ENCODE peak calls at places on chromosomes 5 and 9, in seven cellular contexts. One of them, this sample, is unnamed.

GRCh38 chr9:37083654-37084053 is 36.7 kb upstream of the ZCCHC7 start:
- DNase-seq in choroid plexus epithelial cell: no peak
- DNase-seq in bronchial epithelial cell: no peak
- DNase-seq in kidney epithelial cell: no peak
- DNase-seq in nephron progenitor cell: no peak
- DNase-seq in WTC11: no peak
- DNase-seq in GM13976: no peak
- DNase-seq in this sample: no peak

GRCh38 chr9:124594673-124595072 is 87.5 kb upstream of the NR5A1 start:
- DNase-seq in choroid plexus epithelial cell: no peak
- DNase-seq in bronchial epithelial cell: no peak
- DNase-seq in kidney epithelial cell: no peak
- DNase-seq in nephron progenitor cell: no peak
- DNase-seq in WTC11: no peak
- DNase-seq in GM13976: no peak
- DNase-seq in this sample: no peak

GRCh38 chr9:86434039-86434726 is 80.0 kb upstream of the TUT7 start:
- DNase-seq in choroid plexus epithelial cell: peak
- DNase-seq in bronchial epithelial cell: peak
- DNase-seq in kidney epithelial cell: peak
- DNase-seq in nephron progenitor cell: peak
- DNase-seq in WTC11: no peak
- DNase-seq in GM13976: peak
- DNase-seq in this sample: peak

GRCh38 chr5:150904479-150905311 is at the start of gene ZNF300:
- DNase-seq in choroid plexus epithelial cell: peak
- DNase-seq in bronchial epithelial cell: peak
- DNase-seq in kidney epithelial cell: peak
- DNase-seq in nephron progenitor cell: peak
- DNase-seq in WTC11: peak
- DNase-seq in GM13976: no peak
- DNase-seq in this sample: peak

GRCh38 chr5:163846512-163846911 is 341.1 kb downstream of the MAT2B start:
- DNase-seq in choroid plexus epithelial cell: peak
- DNase-seq in bronchial epithelial cell: peak
- DNase-seq in kidney epithelial cell: no peak
- DNase-seq in nephron progenitor cell: no peak
- DNase-seq in WTC11: no peak
- DNase-seq in GM13976: no peak
- DNase-seq in this sample: no peak

GRCh38 chr5:141758316-141758965 is 76.4 kb upstream of the ARAP3 start:
- DNase-seq in choroid plexus epithelial cell: no peak
- DNase-seq in bronchial epithelial cell: no peak
- DNase-seq in kidney epithelial cell: no peak
- DNase-seq in nephron progenitor cell: peak
- DNase-seq in WTC11: peak
- DNase-seq in GM13976: no peak
- DNase-seq in this sample: no peak

GRCh38 chr9:107282268-107282667 is 811 bp upstream of the RAD23B start:
- DNase-seq in choroid plexus epithelial cell: no peak
- DNase-seq in bronchial epithelial cell: no peak
- DNase-seq in kidney epithelial cell: no peak
- DNase-seq in nephron progenitor cell: peak
- DNase-seq in WTC11: no peak
- DNase-seq in GM13976: no peak
- DNase-seq in this sample: peak

GRCh38 chr5:29218138-29218537 is 1975.3 kb upstream of the CDH6 start:
- DNase-seq in choroid plexus epithelial cell: no peak
- DNase-seq in bronchial epithelial cell: no peak
- DNase-seq in kidney epithelial cell: no peak
- DNase-seq in nephron progenitor cell: no peak
- DNase-seq in WTC11: no peak
- DNase-seq in GM13976: no peak
- DNase-seq in this sample: no peak

GRCh38 chr5:76763136-76763535 is 47.2 kb downstream of the F2R start:
- DNase-seq in choroid plexus epithelial cell: no peak
- DNase-seq in bronchial epithelial cell: peak
- DNase-seq in kidney epithelial cell: no peak
- DNase-seq in nephron progenitor cell: no peak
- DNase-seq in WTC11: no peak
- DNase-seq in GM13976: no peak
- DNase-seq in this sample: no peak

GRCh38 chr9:126752881-126753670 is 51.8 kb upstream of the ZBTB43 start:
- DNase-seq in choroid plexus epithelial cell: no peak
- DNase-seq in bronchial epithelial cell: peak
- DNase-seq in kidney epithelial cell: no peak
- DNase-seq in nephron progenitor cell: no peak
- DNase-seq in WTC11: no peak
- DNase-seq in GM13976: no peak
- DNase-seq in this sample: no peak

GRCh38 chr9:113695901-113696300 is 180.2 kb upstream of the ZNF618 start:
- DNase-seq in choroid plexus epithelial cell: no peak
- DNase-seq in bronchial epithelial cell: peak
- DNase-seq in kidney epithelial cell: no peak
- DNase-seq in nephron progenitor cell: no peak
- DNase-seq in WTC11: no peak
- DNase-seq in GM13976: no peak
- DNase-seq in this sample: no peak

GRCh38 chr5:40904205-40904993 is 4.9 kb upstream of the C7 start:
- DNase-seq in choroid plexus epithelial cell: peak
- DNase-seq in bronchial epithelial cell: peak
- DNase-seq in kidney epithelial cell: peak
- DNase-seq in nephron progenitor cell: peak
- DNase-seq in WTC11: peak
- DNase-seq in GM13976: peak
- DNase-seq in this sample: peak

GRCh38 chr9:7489018-7489417 is 310.6 kb downstream of the DMAC1 start:
- DNase-seq in choroid plexus epithelial cell: no peak
- DNase-seq in bronchial epithelial cell: peak
- DNase-seq in kidney epithelial cell: no peak
- DNase-seq in nephron progenitor cell: no peak
- DNase-seq in WTC11: no peak
- DNase-seq in GM13976: no peak
- DNase-seq in this sample: no peak

GRCh38 chr9:135905380-135906282 is 1.7 kb downstream of the CAMSAP1 start:
- DNase-seq in choroid plexus epithelial cell: no peak
- DNase-seq in bronchial epithelial cell: peak
- DNase-seq in kidney epithelial cell: no peak
- DNase-seq in nephron progenitor cell: no peak
- DNase-seq in WTC11: no peak
- DNase-seq in GM13976: no peak
- DNase-seq in this sample: no peak

GRCh38 chr5:180338001-180338707 is 15.0 kb downstream of the GFPT2 start:
- DNase-seq in choroid plexus epithelial cell: peak
- DNase-seq in bronchial epithelial cell: no peak
- DNase-seq in kidney epithelial cell: no peak
- DNase-seq in nephron progenitor cell: no peak
- DNase-seq in WTC11: no peak
- DNase-seq in GM13976: no peak
- DNase-seq in this sample: no peak

GRCh38 chr5:53436480-53437191 is 43.8 kb upstream of the FST start:
- DNase-seq in choroid plexus epithelial cell: no peak
- DNase-seq in bronchial epithelial cell: no peak
- DNase-seq in kidney epithelial cell: no peak
- DNase-seq in nephron progenitor cell: no peak
- DNase-seq in WTC11: no peak
- DNase-seq in GM13976: no peak
- DNase-seq in this sample: no peak

GRCh38 chr9:38313421-38313820 is 79.1 kb upstream of the ALDH1B1 start:
- DNase-seq in choroid plexus epithelial cell: no peak
- DNase-seq in bronchial epithelial cell: no peak
- DNase-seq in kidney epithelial cell: no peak
- DNase-seq in nephron progenitor cell: no peak
- DNase-seq in WTC11: no peak
- DNase-seq in GM13976: no peak
- DNase-seq in this sample: no peak

GRCh38 chr5:124630767-124631704 is 115.4 kb downstream of the ZNF608 start:
- DNase-seq in choroid plexus epithelial cell: no peak
- DNase-seq in bronchial epithelial cell: no peak
- DNase-seq in kidney epithelial cell: no peak
- DNase-seq in nephron progenitor cell: no peak
- DNase-seq in WTC11: no peak
- DNase-seq in GM13976: peak
- DNase-seq in this sample: no peak

GRCh38 chr5:132378580-132378979 is 9.1 kb downstream of the SLC22A5 start:
- DNase-seq in choroid plexus epithelial cell: peak
- DNase-seq in bronchial epithelial cell: peak
- DNase-seq in kidney epithelial cell: no peak
- DNase-seq in nephron progenitor cell: no peak
- DNase-seq in WTC11: no peak
- DNase-seq in GM13976: no peak
- DNase-seq in this sample: no peak

GRCh38 chr5:132377738-132378137 is 8.2 kb downstream of the SLC22A5 start:
- DNase-seq in choroid plexus epithelial cell: no peak
- DNase-seq in bronchial epithelial cell: no peak
- DNase-seq in kidney epithelial cell: no peak
- DNase-seq in nephron progenitor cell: no peak
- DNase-seq in WTC11: no peak
- DNase-seq in GM13976: no peak
- DNase-seq in this sample: no peak

GRCh38 chr5:132376694-132377641 is 7.5 kb downstream of the SLC22A5 start:
- DNase-seq in choroid plexus epithelial cell: no peak
- DNase-seq in bronchial epithelial cell: no peak
- DNase-seq in kidney epithelial cell: no peak
- DNase-seq in nephron progenitor cell: no peak
- DNase-seq in WTC11: no peak
- DNase-seq in GM13976: no peak
- DNase-seq in this sample: no peak

GRCh38 chr5:132372542-132372941 is 3.0 kb downstream of the SLC22A5 start:
- DNase-seq in choroid plexus epithelial cell: peak
- DNase-seq in bronchial epithelial cell: no peak
- DNase-seq in kidney epithelial cell: no peak
- DNase-seq in nephron progenitor cell: no peak
- DNase-seq in WTC11: no peak
- DNase-seq in GM13976: no peak
- DNase-seq in this sample: no peak

GRCh38 chr5:132375957-132376356 is 6.4 kb downstream of the SLC22A5 start:
- DNase-seq in choroid plexus epithelial cell: no peak
- DNase-seq in bronchial epithelial cell: no peak
- DNase-seq in kidney epithelial cell: no peak
- DNase-seq in nephron progenitor cell: no peak
- DNase-seq in WTC11: no peak
- DNase-seq in GM13976: no peak
- DNase-seq in this sample: no peak
- TF ChIP-seq CTCF in choroid plexus epithelial cell: no peak
- TF ChIP-seq CTCF in bronchial epithelial cell: no peak
- TF ChIP-seq CTCF in kidney epithelial cell: no peak
- TF ChIP-seq CTCF in nephron progenitor cell: no peak
- TF ChIP-seq CTCF in WTC11: no peak
- TF ChIP-seq CTCF in GM13976: no peak
- TF ChIP-seq CTCF in this sample: no peak

GRCh38 chr5:137825165-137825564 is 42.5 kb upstream of the MYOT start:
- DNase-seq in choroid plexus epithelial cell: peak
- DNase-seq in bronchial epithelial cell: peak
- DNase-seq in kidney epithelial cell: no peak
- DNase-seq in nephron progenitor cell: no peak
- DNase-seq in WTC11: no peak
- DNase-seq in GM13976: no peak
- DNase-seq in this sample: no peak

GRCh38 chr5:137826067-137826466 is 41.6 kb upstream of the MYOT start:
- DNase-seq in choroid plexus epithelial cell: no peak
- DNase-seq in bronchial epithelial cell: no peak
- DNase-seq in kidney epithelial cell: no peak
- DNase-seq in nephron progenitor cell: no peak
- DNase-seq in WTC11: no peak
- DNase-seq in GM13976: no peak
- DNase-seq in this sample: no peak

GRCh38 chr5:137819768-137820167 is 47.9 kb upstream of the MYOT start:
- DNase-seq in choroid plexus epithelial cell: no peak
- DNase-seq in bronchial epithelial cell: no peak
- DNase-seq in kidney epithelial cell: no peak
- DNase-seq in nephron progenitor cell: no peak
- DNase-seq in WTC11: no peak
- DNase-seq in GM13976: no peak
- DNase-seq in this sample: no peak

GRCh38 chr5:137822983-137823382 is 44.7 kb upstream of the MYOT start:
- DNase-seq in choroid plexus epithelial cell: no peak
- DNase-seq in bronchial epithelial cell: no peak
- DNase-seq in kidney epithelial cell: no peak
- DNase-seq in nephron progenitor cell: no peak
- DNase-seq in WTC11: no peak
- DNase-seq in GM13976: no peak
- DNase-seq in this sample: no peak

DNA sequence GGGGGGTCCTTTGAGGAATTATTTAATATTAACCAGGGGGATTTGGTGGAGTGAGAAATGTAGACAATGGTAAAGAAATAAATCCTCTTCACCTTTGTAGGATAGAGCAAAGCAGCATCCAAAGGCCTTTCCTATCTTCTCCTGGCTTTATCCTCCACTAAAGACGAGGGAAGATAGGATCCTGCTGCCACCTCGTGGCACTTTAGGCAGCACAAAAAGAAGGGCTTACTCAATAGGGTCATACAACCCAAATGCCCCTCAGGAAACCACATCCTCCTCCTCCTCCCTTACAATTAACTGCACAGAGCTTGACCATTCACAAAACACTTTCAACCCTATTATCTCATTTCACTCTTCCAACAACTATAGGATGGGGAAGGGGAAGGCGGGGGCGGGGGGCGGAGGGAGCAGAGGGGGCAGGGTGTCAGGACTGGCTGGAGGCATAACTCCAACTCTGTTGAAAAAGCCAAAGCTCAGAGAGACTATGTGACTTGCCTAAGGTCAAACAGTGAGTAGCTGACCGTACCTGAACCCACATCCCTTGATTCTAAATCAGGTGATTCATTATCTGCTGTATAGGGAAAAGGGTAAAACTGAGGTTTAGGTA is 45.4 kb upstream of the MYOT start:
- DNase-seq in choroid plexus epithelial cell: peak
- DNase-seq in bronchial epithelial cell: peak
- DNase-seq in kidney epithelial cell: peak
- DNase-seq in nephron progenitor cell: peak
- DNase-seq in WTC11: peak
- DNase-seq in GM13976: peak
- DNase-seq in this sample: peak
- TF ChIP-seq CTCF in choroid plexus epithelial cell: peak
- TF ChIP-seq CTCF in bronchial epithelial cell: peak
- TF ChIP-seq CTCF in kidney epithelial cell: peak
- TF ChIP-seq CTCF in nephron progenitor cell: peak
- TF ChIP-seq CTCF in WTC11: no peak
- TF ChIP-seq CTCF in GM13976: no peak
- TF ChIP-seq CTCF in this sample: peak

GRCh38 chr9:109584205-109584604 is 86.1 kb upstream of the PTPN3 start:
- DNase-seq in choroid plexus epithelial cell: no peak
- DNase-seq in bronchial epithelial cell: no peak
- DNase-seq in kidney epithelial cell: no peak
- DNase-seq in nephron progenitor cell: no peak
- DNase-seq in WTC11: no peak
- DNase-seq in GM13976: no peak
- DNase-seq in this sample: no peak
- TF ChIP-seq CTCF in choroid plexus epithelial cell: peak
- TF ChIP-seq CTCF in bronchial epithelial cell: no peak
- TF ChIP-seq CTCF in kidney epithelial cell: no peak
- TF ChIP-seq CTCF in nephron progenitor cell: no peak
- TF ChIP-seq CTCF in WTC11: no peak
- TF ChIP-seq CTCF in GM13976: no peak
- TF ChIP-seq CTCF in this sample: no peak

GRCh38 chr5:178836628-178837027 is 23.1 kb upstream of the ZNF354B start:
- DNase-seq in choroid plexus epithelial cell: no peak
- DNase-seq in bronchial epithelial cell: no peak
- DNase-seq in kidney epithelial cell: no peak
- DNase-seq in nephron progenitor cell: no peak
- DNase-seq in WTC11: no peak
- DNase-seq in GM13976: no peak
- DNase-seq in this sample: no peak
- TF ChIP-seq CTCF in choroid plexus epithelial cell: no peak
- TF ChIP-seq CTCF in bronchial epithelial cell: no peak
- TF ChIP-seq CTCF in kidney epithelial cell: no peak
- TF ChIP-seq CTCF in nephron progenitor cell: no peak
- TF ChIP-seq CTCF in WTC11: no peak
- TF ChIP-seq CTCF in GM13976: no peak
- TF ChIP-seq CTCF in this sample: no peak

GRCh38 chr9:73116880-73117279 is 34.8 kb upstream of the ANXA1 start:
- DNase-seq in choroid plexus epithelial cell: no peak
- DNase-seq in bronchial epithelial cell: no peak
- DNase-seq in kidney epithelial cell: no peak
- DNase-seq in nephron progenitor cell: no peak
- DNase-seq in WTC11: no peak
- DNase-seq in GM13976: no peak
- DNase-seq in this sample: no peak
- TF ChIP-seq CTCF in choroid plexus epithelial cell: no peak
- TF ChIP-seq CTCF in bronchial epithelial cell: no peak
- TF ChIP-seq CTCF in kidney epithelial cell: no peak
- TF ChIP-seq CTCF in nephron progenitor cell: no peak
- TF ChIP-seq CTCF in WTC11: no peak
- TF ChIP-seq CTCF in GM13976: no peak
- TF ChIP-seq CTCF in this sample: no peak

This sample was measured in GM13977.